ENCODE peak calls at places on chromosomes 3 and 15, in four cellular contexts. G is spleen, A is suprapubic skin, D is stomach. V is an unnamed sample.
A peak's percentile ranks its signal among the peaks of the same experiment; 100 is the strongest.

GRCh38 chr15:70741677-70742293 is 21.6 kb downstream of the UACA start:
- DNase-seq in G (no peak), A (no peak), D (no peak), V (no peak)

GRCh38 chr15:40266828-40267304 is 16.0 kb downstream of the ANKRD63 start:
- DNase-seq in G (no peak), A (no peak), D (peak; percentile 57), V (no peak)

GRCh38 chr3:180679178-180680096 is at the start of gene CCDC39:
- DNase-seq in G (peak; percentile 79), A (no peak), D (peak; percentile 76), V (no peak)

GRCh38 chr3:33737146-33737545 is 19.1 kb upstream of the CLASP2 start:
- DNase-seq in G (no peak), A (no peak), D (no peak), V (no peak)

GRCh38 chr15:27231811-27232210 is 260.8 kb downstream of the GABRG3 start:
- DNase-seq in G (no peak), A (no peak), D (no peak), V (no peak)

GRCh38 chr3:113156816-113157333 is 54.5 kb upstream of the BOC start:
- DNase-seq in G (no peak), A (no peak), D (no peak), V (no peak)

GRCh38 chr3:8505621-8506020 is 4.0 kb downstream of the LMCD1 start:
- DNase-seq in G (no peak), A (no peak), D (peak; percentile 68), V (no peak)

GRCh38 chr3:49277357-49277723 is 308 bp upstream of the C3orf62 start:
- DNase-seq in G (no peak), A (no peak), D (no peak), V (no peak)

GRCh38 chr15:76059320-76060097 is at the start of gene TMEM266:
- DNase-seq in G (peak; percentile 79), A (no peak), D (peak; percentile 43), V (no peak)

GRCh38 chr15:86756688-86757087 is 677.0 kb downstream of the AGBL1 start:
- DNase-seq in G (no peak), A (no peak), D (no peak), V (no peak)

GRCh38 chr3:79515072-79515471 is 252.7 kb downstream of the ROBO1 start:
- DNase-seq in G (no peak), A (no peak), D (no peak), V (no peak)

GRCh38 chr3:130671545-130671944 is 75.1 kb downstream of the PIK3R4 start:
- DNase-seq in G (no peak), A (no peak), D (no peak), V (no peak)

GRCh38 chr3:151974067-151974466 is 100.6 kb downstream of the SUCNR1 start:
- DNase-seq in G (no peak), A (no peak), D (no peak), V (no peak)

GRCh38 chr3:171967137-171967783 is 72.1 kb upstream of the FNDC3B start:
- DNase-seq in G (no peak), A (no peak), D (no peak), V (no peak)

GRCh38 chr3:137410028-137410427 is 354.1 kb upstream of the SOX14 start:
- DNase-seq in G (no peak), A (no peak), D (no peak), V (no peak)

GRCh38 chr15:39589815-39590644 is 9.2 kb downstream of the THBS1 start:
- DNase-seq in G (no peak), A (no peak), D (no peak), V (no peak)

GRCh38 chr15:73679964-73680363 is 4.2 kb upstream of the CD276 start:
- DNase-seq in G (no peak), A (no peak), D (no peak), V (no peak)

GRCh38 chr15:59825926-59826325 is 136.8 kb upstream of the BNIP2 start:
- DNase-seq in G (no peak), A (no peak), D (no peak), V (no peak)

GRCh38 chr3:138464490-138464860 is 30.1 kb downstream of the ESYT3 start:
- DNase-seq in G (no peak), A (no peak), D (no peak), V (no peak)

GRCh38 chr15:70245932-70246622 is 148.4 kb upstream of the TLE3 start:
- DNase-seq in G (peak; percentile 75), A (peak; percentile 59), D (peak; percentile 42), V (no peak)

GRCh38 chr3:46710229-46710628 is 7.4 kb downstream of the PRSS50 start:
- DNase-seq in G (no peak), A (peak; percentile 36), D (no peak), V (no peak)

GRCh38 chr3:46960801-46961200 is 15.7 kb downstream of the CCDC12 start:
- DNase-seq in G (peak; percentile 36), A (no peak), D (no peak), V (no peak)

GRCh38 chr15:74307827-74308642 is 59.4 kb downstream of the CYP11A1 start:
- DNase-seq in G (no peak), A (no peak), D (peak; percentile 59), V (no peak)

GRCh38 chr15:39990706-39991105 is 48.3 kb downstream of the SRP14 start:
- DNase-seq in G (no peak), A (no peak), D (no peak), V (no peak)

GRCh38 chr3:10883478-10884234 is 67.6 kb downstream of the SLC6A11 start:
- DNase-seq in G (no peak), A (no peak), D (no peak), V (no peak)

GRCh38 chr3:63519426-63519825 is 133.0 kb upstream of the SNTN start:
- DNase-seq in G (no peak), A (no peak), D (no peak), V (no peak)

GRCh38 chr3:132083159-132083558 is 48.3 kb upstream of the CPNE4 start:
- DNase-seq in G (no peak), A (no peak), D (no peak), V (no peak)

GRCh38 chr3:75906555-75907112 is 121.3 kb upstream of the ZNF717 start:
- DNase-seq in G (peak; percentile 80), A (no peak), D (no peak), V (no peak)

GRCh38 chr15:50247819-50248650 is 17.5 kb downstream of the HDC start:
- DNase-seq in G (peak; percentile 88), A (no peak), D (peak; percentile 43), V (peak; percentile 78)

GRCh38 chr3:126753191-126754160 is 49.4 kb downstream of the CHCHD6 start:
- DNase-seq in G (no peak), A (no peak), D (no peak), V (no peak)

DNA sequence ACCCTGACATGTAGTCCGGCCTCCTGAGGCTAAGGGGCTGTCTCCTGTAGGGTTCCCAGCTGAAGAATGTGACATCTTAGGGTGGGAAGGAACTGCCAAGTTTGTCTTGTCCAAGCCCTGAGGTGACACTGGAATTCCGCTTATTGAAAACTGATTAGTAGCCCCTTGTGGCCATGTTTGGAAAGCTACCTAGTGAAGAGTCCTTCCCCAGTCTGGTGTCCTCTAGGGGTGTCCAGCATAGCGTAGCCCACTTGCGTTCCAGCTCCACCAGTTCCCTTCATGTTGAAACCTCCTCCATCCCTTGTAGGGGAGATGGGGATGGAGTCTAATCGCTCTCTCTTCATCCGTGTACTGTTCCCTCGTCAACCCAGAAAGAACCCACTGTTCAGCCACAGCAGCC is 79.5 kb downstream of the CHDH start:
- DNase-seq in G (no peak), A (no peak), D (no peak), V (no peak)
- TF ChIP-seq CTCF in G (no peak), A (no peak), D (no peak), V (no peak)

GRCh38 chr3:114880078-114880477 is 267.0 kb downstream of the ZBTB20 start:
- DNase-seq in G (no peak), A (no peak), D (peak; percentile 29), V (no peak)
- TF ChIP-seq POLR2AphosphoS5 in G (no peak), A (no peak), D (no peak), V (no peak)

GRCh38 chr3:193665370-193665989 is 72.5 kb downstream of the OPA1 start:
- DNase-seq in G (no peak), A (no peak), D (no peak), V (no peak)
- TF ChIP-seq CTCF in G (peak; percentile 43), A (peak; percentile 22), D (no peak), V (no peak)

DNA sequence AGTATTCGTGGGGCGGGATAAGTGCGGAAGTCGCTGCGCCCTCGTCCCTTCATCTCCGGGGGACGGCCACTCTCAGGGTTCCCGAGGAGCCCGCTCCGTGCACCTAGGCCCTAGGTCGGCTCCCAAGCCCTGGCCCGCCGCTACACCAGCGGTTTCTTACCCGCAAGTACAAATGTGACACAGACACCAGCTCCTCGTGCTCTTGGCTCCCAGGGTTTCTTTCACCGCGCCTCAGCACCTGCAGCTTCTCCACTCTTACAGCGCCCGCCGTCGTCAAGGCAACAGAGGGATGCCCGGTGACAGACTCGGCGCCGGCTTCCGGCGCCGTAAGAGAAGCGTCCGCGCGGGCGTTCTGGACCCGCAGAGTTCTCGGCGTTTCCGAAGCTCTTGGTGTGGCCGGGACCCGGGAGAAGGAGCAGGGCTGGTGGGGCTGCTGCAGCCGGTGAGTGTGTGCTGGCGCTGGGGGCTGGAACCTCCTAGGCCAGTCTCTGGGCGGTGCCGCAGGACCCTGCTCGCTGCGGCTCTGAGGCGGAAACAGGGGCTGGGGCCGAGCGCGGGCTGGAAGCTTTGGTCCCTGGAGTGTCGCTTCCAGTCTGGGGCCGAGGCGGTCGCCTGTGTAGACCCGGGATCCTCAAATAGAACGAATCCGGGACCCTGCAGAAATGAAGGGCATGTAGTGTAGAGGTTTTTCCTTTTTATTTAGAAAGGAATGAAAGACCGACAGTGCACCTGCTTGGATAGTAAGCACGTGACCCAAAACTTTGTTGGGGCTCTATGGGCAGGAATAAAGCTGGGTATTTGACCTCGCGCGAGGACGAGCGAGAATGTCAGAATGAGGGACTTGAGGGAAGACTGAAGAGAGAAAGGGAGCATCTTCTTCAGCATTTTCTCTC is 155.4 kb upstream of the GOLGA6L4 start:
- DNase-seq in G (peak; percentile 73), A (no peak), D (peak; percentile 26), V (no peak)
- TF ChIP-seq POLR2AphosphoS5 in G (no peak), A (no peak), D (no peak), V (no peak)

DNA sequence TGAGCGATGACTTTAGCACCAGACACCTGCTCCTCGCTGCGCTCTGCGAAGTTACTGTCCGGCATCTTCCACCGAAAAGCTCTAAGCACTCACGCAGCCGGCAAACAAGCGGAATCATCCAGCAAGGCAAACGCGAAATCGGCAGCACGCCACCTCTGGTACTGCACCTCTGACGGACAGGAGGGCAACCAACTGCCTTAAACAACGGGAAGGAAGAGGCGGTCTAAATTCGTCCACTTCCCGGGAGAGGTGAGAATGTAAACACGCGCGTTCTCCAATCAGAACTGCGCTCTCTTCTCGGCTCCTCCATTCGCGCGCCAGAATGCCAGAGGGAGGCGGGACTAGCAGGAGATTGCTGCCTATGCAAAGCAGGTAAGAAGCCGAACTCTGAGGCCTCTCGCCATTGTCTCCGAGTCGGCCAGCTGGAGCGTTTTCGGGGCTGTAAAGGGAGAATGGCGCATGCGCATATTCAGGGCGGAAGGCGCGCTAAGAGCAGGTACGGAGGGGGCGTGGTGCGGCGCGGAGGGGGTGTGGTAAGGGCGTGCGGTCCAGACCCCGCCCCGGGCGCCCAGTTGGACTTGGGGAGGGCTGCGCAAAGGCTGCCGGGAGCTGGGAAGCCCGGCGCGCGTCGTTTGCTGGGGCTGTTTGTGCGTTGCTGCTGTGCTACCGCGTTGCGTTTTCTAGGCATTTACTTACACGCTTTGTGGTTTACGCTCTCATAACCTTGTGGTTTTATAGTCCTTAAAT is at the start of the genes BTD and HACL1:
- DNase-seq in G (peak; percentile 99), A (peak; percentile 98), D (peak; percentile 97), V (peak; percentile 99)
- TF ChIP-seq CTCF in G (peak; percentile 75), A (peak; percentile 19), D (no peak), V (no peak)